ENCODE peak calls at places on chromosomes 2 and 18, in six cellular contexts. A, F, U, R, Y and B are unnamed samples.
A peak's percentile ranks its signal among the peaks of the same experiment; 100 is the strongest.

GRCh38 chr18:77065221-77065981 is 67.2 kb downstream of the MBP start:
- DNase-seq in A (peak; percentile 97), F (no peak), U (peak; percentile 38), R (peak; percentile 39), Y (no peak), B (peak; percentile 89)

GRCh38 chr2:230828272-230828961 is 36.3 kb upstream of the ITM2C start:
- DNase-seq in A (no peak), F (no peak), U (peak; percentile 69), R (no peak), Y (no peak), B (no peak)

GRCh38 chr18:60554961-60555360 is 182.4 kb upstream of the MC4R start:
- DNase-seq in A (no peak), F (no peak), U (no peak), R (no peak), Y (no peak), B (no peak)

GRCh38 chr2:120566331-120567035 is 169.2 kb upstream of the GLI2 start:
- DNase-seq in A (peak; percentile 95), F (no peak), U (peak; percentile 82), R (peak; percentile 55), Y (no peak), B (no peak)

GRCh38 chr2:40820319-40820718 is 368.4 kb upstream of the SLC8A1 start:
- DNase-seq in A (peak; percentile 5), F (no peak), U (no peak), R (no peak), Y (no peak), B (peak; percentile 26)

GRCh38 chr2:88853403-88853790 is 161.9 kb downstream of the RPIA start:
- DNase-seq in A (no peak), F (no peak), U (no peak), R (no peak), Y (no peak), B (no peak)

GRCh38 chr2:210128961-210129360 is 42.2 kb downstream of the KANSL1L start:
- DNase-seq in A (peak; percentile 25), F (no peak), U (no peak), R (no peak), Y (no peak), B (no peak)

GRCh38 chr18:41311571-41312240 is 643.3 kb upstream of the PIK3C3 start:
- DNase-seq in A (no peak), F (no peak), U (no peak), R (no peak), Y (no peak), B (no peak)

GRCh38 chr18:30705943-30706342 is 336.6 kb downstream of the DSC3 start:
- DNase-seq in A (no peak), F (no peak), U (no peak), R (no peak), Y (no peak), B (no peak)

GRCh38 chr2:73285162-73285739 is 973 bp upstream of the FBXO41 start:
- DNase-seq in A (no peak), F (no peak), U (no peak), R (no peak), Y (no peak), B (no peak)

GRCh38 chr2:73284296-73285161 is at the start of gene FBXO41:
- DNase-seq in A (peak; percentile 32), F (peak; percentile 47), U (peak; percentile 40), R (no peak), Y (peak; percentile 50), B (peak; percentile 72)

GRCh38 chr2:73283545-73284295 is 558 bp downstream of the FBXO41 start:
- DNase-seq in A (no peak), F (no peak), U (no peak), R (no peak), Y (no peak), B (no peak)

GRCh38 chr2:73281244-73281643 is 3.0 kb downstream of the FBXO41 start:
- DNase-seq in A (no peak), F (no peak), U (no peak), R (no peak), Y (no peak), B (no peak)

GRCh38 chr2:73282924-73283544 is 1.2 kb downstream of the FBXO41 start:
- DNase-seq in A (no peak), F (no peak), U (no peak), R (no peak), Y (no peak), B (no peak)
- TF ChIP-seq CTCF in A (no peak), F (no peak), U (no peak), R (no peak), Y (no peak), B (no peak)

GRCh38 chr2:20350753-20351554 is at the start of gene PUM2:
- DNase-seq in A (peak; percentile 97), F (peak; percentile 96), U (peak; percentile 94), R (peak; percentile 95), Y (peak; percentile 92), B (peak; percentile 97)
- TF ChIP-seq CTCF in A (no peak), F (no peak), U (no peak), R (no peak), Y (peak; percentile 32), B (no peak)

DNA sequence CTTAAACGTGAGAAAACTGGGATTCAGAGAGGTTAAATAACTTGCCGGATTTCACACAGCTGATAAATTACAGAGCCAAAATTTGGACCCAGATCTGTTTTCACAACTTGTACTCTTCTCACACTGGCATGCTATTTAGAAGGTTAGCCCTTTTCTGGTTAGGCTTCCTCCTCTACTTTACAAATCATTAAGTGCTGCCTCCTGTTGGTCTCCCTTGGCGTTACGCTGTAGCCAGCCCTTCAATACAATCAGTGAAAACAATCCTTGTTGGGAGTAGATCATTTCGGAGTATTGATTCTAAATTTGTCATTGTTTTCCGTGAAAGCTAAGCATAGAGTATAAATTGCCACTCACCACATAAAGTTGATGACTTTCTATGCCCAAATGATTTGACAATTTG is 153.5 kb downstream of the ARHGAP15 start:
- DNase-seq in A (no peak), F (no peak), U (no peak), R (no peak), Y (no peak), B (no peak)
- TF ChIP-seq CTCF in A (peak; percentile 29), F (peak; percentile 26), U (no peak), R (no peak), Y (peak; percentile 22), B (peak; percentile 16)

DNA sequence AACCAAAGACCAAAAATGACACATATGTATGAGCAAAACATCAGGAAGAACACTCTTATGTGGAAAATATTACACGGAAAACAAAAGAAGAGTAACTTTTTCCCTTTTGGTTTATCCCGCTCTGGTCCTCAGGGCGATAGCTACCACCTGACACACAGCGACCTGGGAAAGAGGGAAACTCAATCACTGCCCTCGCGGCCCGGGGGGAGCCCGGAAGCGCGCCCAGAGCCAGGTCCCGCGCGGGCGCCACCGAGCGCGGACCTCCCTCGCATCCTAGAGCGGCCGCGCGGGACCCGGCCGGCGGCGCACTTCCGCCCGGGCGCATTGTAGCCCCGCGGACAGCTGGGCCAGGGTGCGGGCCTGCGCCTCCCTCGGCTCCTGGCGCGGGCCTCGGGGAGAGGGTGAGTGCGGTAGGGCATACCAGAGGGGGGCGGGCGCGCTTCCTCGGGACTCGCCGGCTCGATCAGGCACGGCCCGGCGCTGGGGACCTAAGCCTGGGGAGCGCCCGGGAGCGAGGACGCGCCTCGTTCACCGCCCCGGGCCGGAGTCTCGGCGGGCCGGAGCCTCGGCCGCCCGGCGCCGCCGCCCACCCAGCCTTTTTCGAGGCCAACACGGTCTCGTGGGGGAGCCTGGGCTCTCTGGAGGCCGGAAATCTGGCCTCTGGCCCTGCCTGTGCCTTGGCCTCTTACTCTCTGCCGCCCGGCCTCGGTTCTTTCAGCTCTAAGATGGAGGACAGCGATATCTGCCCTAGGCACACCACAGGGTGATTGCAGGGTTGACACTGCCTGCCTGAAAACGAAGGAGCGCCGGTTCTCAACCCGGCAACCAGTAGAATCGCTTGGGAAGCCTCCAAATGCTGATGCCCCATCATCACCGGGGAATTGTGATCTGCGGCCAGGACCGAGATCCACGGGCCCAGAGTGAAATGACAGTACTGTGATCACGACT is at the start of gene ELAC1:
- DNase-seq in A (peak; percentile 87), F (peak; percentile 81), U (peak; percentile 79), R (peak; percentile 56), Y (peak; percentile 55), B (peak; percentile 77)
- TF ChIP-seq CTCF in A (no peak), F (no peak), U (no peak), R (no peak), Y (no peak), B (no peak)

GRCh38 chr18:50454379-50455005 is 79.6 kb downstream of the SKA1 start:
- DNase-seq in A (no peak), F (no peak), U (no peak), R (peak; percentile 18), Y (no peak), B (no peak)
- TF ChIP-seq CTCF in A (no peak), F (no peak), U (no peak), R (no peak), Y (no peak), B (no peak)

DNA sequence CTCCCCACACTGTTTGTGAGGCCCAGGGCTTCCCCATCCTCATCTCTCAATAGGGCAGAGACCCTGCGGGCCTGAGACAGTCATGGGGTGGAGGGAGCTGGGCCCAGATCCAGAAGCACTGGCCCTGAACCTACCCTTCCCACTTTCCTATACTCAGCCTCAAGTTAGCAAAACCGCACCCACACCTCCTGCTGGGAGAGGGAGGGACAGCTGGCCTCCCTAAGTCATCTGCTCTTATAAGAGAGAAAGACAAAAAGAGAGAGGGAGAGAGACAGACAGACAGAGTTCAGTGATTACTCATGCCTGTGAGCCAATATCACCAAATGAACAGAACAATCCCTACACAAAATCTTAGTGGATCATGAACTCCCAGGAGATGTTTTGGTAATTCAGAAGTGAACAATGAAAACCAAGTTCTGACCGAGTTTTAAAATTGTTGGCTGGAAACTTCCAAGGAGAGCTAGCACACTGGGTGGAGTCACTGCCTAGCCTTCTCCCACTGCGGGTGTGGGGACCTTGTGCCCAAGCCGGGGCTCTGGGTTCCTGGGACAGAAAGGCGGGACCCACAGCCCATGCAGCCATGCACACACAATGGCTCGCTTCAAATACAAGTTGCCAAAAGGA is 130.5 kb downstream of the PXDN start:
- DNase-seq in A (peak; percentile 53), F (no peak), U (peak; percentile 49), R (no peak), Y (no peak), B (no peak)
- TF ChIP-seq CTCF in A (peak; percentile 39), F (peak; percentile 28), U (no peak), R (no peak), Y (no peak), B (no peak)